ENCODE peak calls at places on chromosome 22, in four cellular contexts. T is GDM1, F is NCI-H526, I is HT-29. Q is an unnamed sample.

GRCh38 chr22:42604403-42604802 is 10.3 kb downstream of the POLDIP3 start:
- DNase-seq in T (no peak), F (no peak), I (no peak), Q (no peak)

GRCh38 chr22:39940757-39941305 is 19.4 kb upstream of the TMA7B start:
- DNase-seq in T (no peak), F (no peak), I (no peak), Q (no peak)

GRCh38 chr22:29030016-29030617 is 31.5 kb downstream of the C22orf31 start:
- DNase-seq in T (no peak), F (peak; percentile 76), I (peak; percentile 89), Q (no peak)

GRCh38 chr22:39221999-39222686 is 22.6 kb downstream of the PDGFB start:
- DNase-seq in T (no peak), F (no peak), I (no peak), Q (no peak)

GRCh38 chr22:17829691-17830040 is 55.4 kb upstream of the BID start:
- DNase-seq in T (no peak), F (no peak), I (peak; percentile 10), Q (no peak)

GRCh38 chr22:48090332-48090672 is 1327.9 kb downstream of the TBC1D22A start:
- DNase-seq in T (no peak), F (no peak), I (no peak), Q (no peak)

GRCh38 chr22:41437198-41437597 is 9.4 kb downstream of the TOB2 start:
- DNase-seq in T (no peak), F (no peak), I (no peak), Q (no peak)

GRCh38 chr22:32803020-32803758 is 1.7 kb downstream of the TIMP3 start:
- DNase-seq in T (no peak), F (no peak), I (peak; percentile 46), Q (no peak)

GRCh38 chr22:37187891-37188761 is at the start of gene C1QTNF6:
- DNase-seq in T (no peak), F (no peak), I (peak; percentile 60), Q (peak; percentile 77)

GRCh38 chr22:42419328-42419881 is 12.8 kb downstream of the NFAM1 start:
- DNase-seq in T (no peak), F (no peak), I (no peak), Q (no peak)

GRCh38 chr22:21013742-21014201 is 1.2 kb upstream of the P2RX6 start:
- DNase-seq in T (no peak), F (no peak), I (no peak), Q (no peak)

GRCh38 chr22:20741634-20742581 is 32.0 kb upstream of the SERPIND1 start:
- DNase-seq in T (no peak), F (peak; percentile 15), I (peak; percentile 87), Q (peak; percentile 42)

GRCh38 chr22:27130949-27131745 is 473.8 kb downstream of the MIAT start:
- DNase-seq in T (no peak), F (no peak), I (no peak), Q (no peak)

GRCh38 chr22:20588092-20588842 is 80.9 kb downstream of the MED15 start:
- DNase-seq in T (no peak), F (no peak), I (peak; percentile 18), Q (no peak)

GRCh38 chr22:46381142-46381541 is 45.6 kb downstream of the TRMU start:
- DNase-seq in T (no peak), F (no peak), I (peak; percentile 54), Q (no peak)

GRCh38 chr22:32926600-32926999 is 125.1 kb downstream of the TIMP3 start:
- DNase-seq in T (no peak), F (no peak), I (peak; percentile 39), Q (peak; percentile 48)

GRCh38 chr22:46812786-46813185 is 50.3 kb downstream of the TBC1D22A start:
- DNase-seq in T (no peak), F (no peak), I (no peak), Q (no peak)

GRCh38 chr22:21727159-21727558 is 8.4 kb downstream of the YPEL1 start:
- DNase-seq in T (no peak), F (no peak), I (no peak), Q (no peak)

GRCh38 chr22:44184006-44184405 is 3.3 kb downstream of the PARVG start:
- DNase-seq in T (no peak), F (no peak), I (no peak), Q (no peak)

GRCh38 chr22:21828268-21828638 is 39.2 kb downstream of the MAPK1 start:
- DNase-seq in T (no peak), F (no peak), I (no peak), Q (no peak)